ENCODE peak calls at places on chromosomes 13 and 19, in nine cellular contexts. D is activated B cell treated with CpG ODN at 0.5 μM for 24 hours; O is H9; W is brain microvascular endothelial cell; M is CD4-positive, alpha-beta T cell; Q is kidney; E is cardiac muscle cell; F is retinal pigment epithelial cell; H is pancreas. B is an unnamed sample.

GRCh38 chr13:75537401-75538365 is at the start of gene COMMD6:
- DNase-seq in D (peak), O (peak), W (peak), M (peak), Q (peak), E (peak), F (no peak), H (peak), B (peak)

GRCh38 chr19:48859711-48860572 is 8.5 kb downstream of the PLEKHA4 start:
- DNase-seq in D (no peak), O (peak), W (no peak), M (no peak), Q (no peak), E (no peak), F (no peak), H (peak), B (no peak)

GRCh38 chr13:73803997-73804396 is 330.2 kb downstream of the KLF12 start:
- DNase-seq in D (no peak), O (no peak), W (peak), M (no peak), Q (no peak), E (no peak), F (no peak), H (no peak), B (no peak)

GRCh38 chr13:64074989-64075474 is 2659.4 kb upstream of the PCDH20 start:
- DNase-seq in D (no peak), O (no peak), W (no peak), M (no peak), Q (no peak), E (no peak), F (no peak), H (no peak), B (no peak)

GRCh38 chr13:65063753-65064152 is 2166.4 kb downstream of the PCDH9 start:
- DNase-seq in D (no peak), O (no peak), W (no peak), M (no peak), Q (no peak), E (peak), F (peak), H (no peak), B (no peak)

GRCh38 chr19:5002143-5002542 is 33.2 kb downstream of the KDM4B start:
- DNase-seq in D (no peak), O (no peak), W (peak), M (no peak), Q (no peak), E (peak), F (no peak), H (no peak), B (no peak)

GRCh38 chr13:42484396-42484795 is 89.6 kb upstream of the TNFSF11 start:
- DNase-seq in D (no peak), O (no peak), W (peak), M (no peak), Q (no peak), E (peak), F (no peak), H (no peak), B (no peak)

GRCh38 chr19:39237200-39238184 is 7.3 kb downstream of the IFNL3 start:
- DNase-seq in D (peak), O (peak), W (no peak), M (no peak), Q (peak), E (no peak), F (no peak), H (peak), B (no peak)

GRCh38 chr13:106155411-106155810 is 380.1 kb downstream of the EFNB2 start:
- DNase-seq in D (no peak), O (no peak), W (no peak), M (no peak), Q (no peak), E (no peak), F (no peak), H (no peak), B (no peak)

GRCh38 chr19:7873304-7874079 is 698 bp downstream of the PRR36 start:
- DNase-seq in D (no peak), O (no peak), W (no peak), M (no peak), Q (no peak), E (no peak), F (no peak), H (peak), B (no peak)

GRCh38 chr19:47284324-47284899 is 9.7 kb downstream of the INAFM1 start:
- DNase-seq in D (no peak), O (no peak), W (peak), M (no peak), Q (no peak), E (peak), F (peak), H (no peak), B (no peak)

GRCh38 chr19:44625531-44626066 is 12.2 kb downstream of the IGSF23 start:
- DNase-seq in D (no peak), O (no peak), W (peak), M (no peak), Q (no peak), E (no peak), F (no peak), H (no peak), B (no peak)

GRCh38 chr13:88526853-88527215 is 855.7 kb downstream of the SLITRK5 start:
- DNase-seq in D (no peak), O (no peak), W (no peak), M (no peak), Q (no peak), E (no peak), F (no peak), H (no peak), B (no peak)

GRCh38 chr13:28637714-28638355 is 21.1 kb upstream of the POMP start:
- DNase-seq in D (no peak), O (no peak), W (peak), M (no peak), Q (no peak), E (no peak), F (no peak), H (no peak), B (no peak)

GRCh38 chr13:99303863-99304521 is 3.2 kb downstream of the GPR183 start:
- DNase-seq in D (no peak), O (no peak), W (no peak), M (peak), Q (no peak), E (no peak), F (no peak), H (no peak), B (no peak)

GRCh38 chr13:33953203-33953602 is 135.3 kb downstream of the RFC3 start:
- DNase-seq in D (no peak), O (no peak), W (peak), M (no peak), Q (no peak), E (peak), F (no peak), H (no peak), B (no peak)

GRCh38 chr19:28934626-28935025 is 278.3 kb downstream of the UQCRFS1 start:
- DNase-seq in D (no peak), O (no peak), W (no peak), M (no peak), Q (no peak), E (peak), F (no peak), H (no peak), B (no peak)

GRCh38 chr19:413756-414420 is 4.9 kb upstream of the C2CD4C start:
- DNase-seq in D (no peak), O (no peak), W (no peak), M (no peak), Q (no peak), E (no peak), F (no peak), H (no peak), B (no peak)

GRCh38 chr13:72062566-72062965 is 195.6 kb upstream of the DACH1 start:
- DNase-seq in D (no peak), O (peak), W (no peak), M (no peak), Q (no peak), E (no peak), F (no peak), H (peak), B (no peak)

DNA sequence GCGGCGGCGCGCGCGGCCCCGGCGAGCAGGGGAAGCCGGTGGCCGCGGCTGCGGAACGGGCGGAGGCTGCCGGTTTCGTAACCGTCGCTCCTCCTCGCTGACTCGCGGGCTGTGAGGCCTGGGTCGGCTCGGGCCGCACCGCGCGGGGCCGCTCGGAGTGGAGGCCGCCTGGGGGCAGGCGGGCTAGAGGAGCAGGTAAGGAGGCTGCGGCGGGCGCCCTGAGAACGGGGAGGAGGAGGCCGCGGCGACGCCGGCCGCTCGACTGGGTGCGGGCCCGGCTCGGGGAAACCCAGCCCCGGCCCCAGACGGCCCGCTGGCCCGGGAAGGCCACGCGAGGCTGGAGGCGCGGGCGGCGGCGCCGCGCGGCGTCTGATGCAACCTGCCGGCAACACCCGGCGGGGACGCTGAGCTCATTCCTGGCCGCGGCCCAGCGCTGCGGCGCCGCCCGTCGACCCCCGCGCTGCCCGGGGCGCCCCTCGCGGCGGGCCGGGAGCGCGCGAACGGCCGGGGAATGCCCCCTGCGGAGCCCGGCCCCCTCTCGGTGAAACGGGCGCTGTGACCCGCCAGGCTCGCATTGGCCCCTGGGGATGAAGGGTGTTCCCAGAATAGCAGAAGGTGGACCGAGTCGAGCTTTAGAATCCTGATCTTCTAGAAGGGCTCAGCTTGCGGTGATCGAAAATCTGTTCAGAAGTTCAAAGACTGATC is at the start of gene CEBPG:
- DNase-seq in D (no peak), O (no peak), W (no peak), M (peak), Q (peak), E (peak), F (no peak), H (peak), B (no peak)
- TF ChIP-seq CTCF in D (no peak), O (peak), W (peak), M (peak), Q (peak), E (no peak), F (peak), H (no peak), B (no peak)

GRCh38 chr19:11460207-11460606 is 20.6 kb downstream of the ELAVL3 start:
- DNase-seq in D (no peak), O (no peak), W (no peak), M (no peak), Q (no peak), E (no peak), F (no peak), H (no peak), B (no peak)
- TF ChIP-seq CTCF in D (no peak), O (peak), W (peak), M (no peak), Q (peak), E (peak), F (peak), H (no peak), B (no peak)

DNA sequence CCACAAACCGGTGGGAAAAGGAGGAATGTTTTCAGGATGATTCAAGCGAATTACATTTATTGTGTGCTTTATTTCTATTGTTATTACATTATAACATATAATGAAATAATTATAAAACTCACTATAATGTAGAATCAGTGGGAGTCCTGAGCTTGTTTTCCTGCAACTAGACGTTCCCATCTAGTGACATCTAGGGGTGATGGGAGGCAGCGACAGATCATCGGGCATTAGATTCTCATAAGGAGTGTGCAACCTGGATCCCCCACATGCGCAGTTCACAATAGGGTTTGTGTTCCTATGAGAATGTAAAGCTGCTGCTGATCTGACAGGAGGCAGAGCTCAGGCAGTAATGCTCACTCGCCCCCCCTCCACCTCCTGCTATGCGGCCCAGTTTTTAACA is 54.5 kb downstream of the SPTBN4 start:
- DNase-seq in D (no peak), O (no peak), W (no peak), M (no peak), Q (no peak), E (peak), F (no peak), H (no peak), B (no peak)
- TF ChIP-seq CTCF in D (no peak), O (peak), W (peak), M (no peak), Q (no peak), E (peak), F (peak), H (no peak), B (no peak)

GRCh38 chr13:44710576-44710975 is 134.4 kb upstream of the TSC22D1 start:
- DNase-seq in D (no peak), O (no peak), W (peak), M (no peak), Q (no peak), E (peak), F (peak), H (no peak), B (no peak)

GRCh38 chr13:44719857-44720671 is 143.9 kb upstream of the TSC22D1 start:
- DNase-seq in D (no peak), O (no peak), W (peak), M (no peak), Q (no peak), E (peak), F (peak), H (no peak), B (no peak)

GRCh38 chr13:44713793-44714469 is 137.8 kb upstream of the TSC22D1 start:
- DNase-seq in D (no peak), O (peak), W (peak), M (no peak), Q (no peak), E (peak), F (peak), H (no peak), B (no peak)

GRCh38 chr13:44718467-44718866 is 142.3 kb upstream of the TSC22D1 start:
- DNase-seq in D (no peak), O (no peak), W (no peak), M (no peak), Q (no peak), E (no peak), F (no peak), H (no peak), B (no peak)

DNA sequence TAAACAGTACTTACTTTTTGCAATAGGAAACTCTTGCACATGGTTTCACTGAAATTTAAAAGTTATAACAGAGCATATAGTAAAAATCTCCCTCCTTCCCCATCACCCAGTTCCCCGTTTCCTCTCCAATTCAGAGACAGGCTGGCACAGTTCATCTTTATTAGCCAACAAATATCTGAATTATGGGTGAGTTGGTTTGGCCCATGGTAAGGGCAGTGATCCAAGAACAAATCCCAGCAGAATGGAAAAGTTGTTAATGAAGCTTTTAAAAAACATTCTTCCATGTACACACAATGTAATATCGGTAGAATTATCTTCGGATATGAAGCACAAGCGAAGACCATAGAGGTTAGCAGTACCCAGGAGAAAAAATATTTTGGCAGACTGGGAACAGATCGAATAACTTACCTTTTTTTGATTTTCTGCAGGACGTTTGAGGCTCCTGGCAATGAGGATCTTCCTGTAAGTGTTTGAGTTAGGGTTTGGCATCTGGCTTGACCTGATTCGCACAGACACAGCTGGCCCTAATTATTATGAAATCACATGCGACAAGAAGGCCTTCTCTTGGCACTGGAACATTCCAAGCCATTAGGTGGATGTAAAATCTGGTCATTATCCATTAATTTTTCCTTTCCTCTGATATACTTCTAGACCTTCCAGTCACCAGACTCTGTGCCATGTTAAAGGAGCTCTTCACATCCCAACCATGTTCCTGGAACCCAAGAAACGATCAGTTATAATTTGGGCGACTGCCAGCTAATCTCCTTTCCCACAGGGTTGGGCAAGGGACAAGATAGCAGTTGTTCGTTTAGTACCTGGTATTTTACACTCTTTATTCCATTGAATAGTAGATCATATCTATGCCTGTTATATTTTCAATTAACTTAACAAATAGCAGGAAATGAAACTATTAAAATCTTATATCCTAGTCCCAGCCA is 139.4 kb upstream of the TSC22D1 start:
- DNase-seq in D (no peak), O (no peak), W (no peak), M (no peak), Q (no peak), E (peak), F (no peak), H (no peak), B (no peak)
- TF ChIP-seq CTCF in D (no peak), O (no peak), W (no peak), M (no peak), Q (no peak), E (no peak), F (no peak), H (no peak), B (no peak)